ENCODE peak calls at places on chromosomes 2 and 18, in six cellular contexts. T is activated T-cell treated with anti-CD3 and anti-CD28 coated beads for 48 hours, S is AG08395, G is RCC 7860, C is NCI-H1092, X is fibroblast of pulmonary artery. R is an unnamed sample.

GRCh38 chr2:31694444-31694843 is 113.7 kb upstream of the SRD5A2 start:
- DNase-seq in T (no peak), S (no peak), G (no peak), C (no peak), X (peak), R (no peak)

GRCh38 chr2:217790195-217790594 is 212.6 kb downstream of the TNS1 start:
- DNase-seq in T (no peak), S (no peak), G (no peak), C (no peak), X (no peak), R (no peak)

GRCh38 chr2:170123593-170123992 is 54.4 kb upstream of the MYO3B start:
- DNase-seq in T (no peak), S (no peak), G (no peak), C (no peak), X (peak), R (peak)

GRCh38 chr18:7856099-7856498 is 289.0 kb downstream of the PTPRM start:
- DNase-seq in T (no peak), S (no peak), G (no peak), C (no peak), X (no peak), R (peak)

GRCh38 chr18:11980148-11980554 is 1.2 kb upstream of the IMPA2 start:
- DNase-seq in T (no peak), S (no peak), G (no peak), C (no peak), X (no peak), R (peak)

GRCh38 chr18:3529597-3529996 is 79.6 kb downstream of the TGIF1 start:
- DNase-seq in T (no peak), S (no peak), G (no peak), C (peak), X (peak), R (no peak)

GRCh38 chr2:105746177-105747080 is 1.7 kb downstream of the NCK2 start:
- DNase-seq in T (peak), S (no peak), G (no peak), C (no peak), X (no peak), R (no peak)

GRCh38 chr2:165863816-165864221 is 69.8 kb upstream of the GALNT3 start:
- DNase-seq in T (no peak), S (no peak), G (no peak), C (no peak), X (no peak), R (no peak)

GRCh38 chr2:184890311-184890710 is 292.0 kb downstream of the ZNF804A start:
- DNase-seq in T (no peak), S (no peak), G (no peak), C (no peak), X (peak), R (no peak)

GRCh38 chr2:204008352-204008751 is 71.8 kb downstream of the ICOS start:
- DNase-seq in T (no peak), S (no peak), G (no peak), C (no peak), X (no peak), R (no peak)

GRCh38 chr2:42438685-42439084 is 55.1 kb downstream of the KCNG3 start:
- DNase-seq in T (no peak), S (no peak), G (no peak), C (no peak), X (no peak), R (no peak)

GRCh38 chr2:229164545-229165249 is 106.4 kb downstream of the PID1 start:
- DNase-seq in T (no peak), S (peak), G (peak), C (no peak), X (peak), R (peak)

GRCh38 chr18:25168011-25168410 is 184.0 kb downstream of the ZNF521 start:
- DNase-seq in T (no peak), S (no peak), G (no peak), C (no peak), X (no peak), R (no peak)

GRCh38 chr18:34153711-34154110 is 71.0 kb downstream of the NOL4 start:
- DNase-seq in T (no peak), S (no peak), G (peak), C (no peak), X (peak), R (no peak)

GRCh38 chr2:196660264-196660663 is 20.7 kb downstream of the CCDC150 start:
- DNase-seq in T (no peak), S (peak), G (no peak), C (no peak), X (peak), R (peak)

GRCh38 chr18:75660932-75661331 is 233.4 kb upstream of the SMIM21 start:
- DNase-seq in T (no peak), S (no peak), G (no peak), C (no peak), X (no peak), R (no peak)

GRCh38 chr2:169840747-169841142 is 13.5 kb downstream of the UBR3 start:
- DNase-seq in T (no peak), S (no peak), G (no peak), C (no peak), X (no peak), R (no peak)